ENCODE peak calls at places on chromosomes 11 and 22, in seven cellular contexts. F is adrenal gland, I is endothelial cell of umbilical vein, O is HCT116, Q is psoas muscle, E is PC-3, J is ascending aorta. V is an unnamed sample.

GRCh38 chr22:43173566-43173965 is 13.4 kb downstream of the TTLL12 start:
- DNase-seq in F (no peak), J (no peak), O (no peak), I (no peak), Q (no peak), E (no peak), V (no peak)

GRCh38 chr11:111932605-111932938 is 4.6 kb upstream of the DIXDC1 start:
- DNase-seq in F (no peak), J (no peak), Q (no peak), I (no peak), O (no peak), E (no peak), V (no peak)

GRCh38 chr11:21567628-21568290 is 625.1 kb upstream of the ANO5 start:
- DNase-seq in I (no peak), J (no peak), E (no peak), F (no peak), O (no peak), Q (no peak), V (no peak)

GRCh38 chr22:39012525-39013516 is 1.2 kb upstream of the APOBEC3C start:
- DNase-seq in E (no peak), O (no peak), I (no peak), F (no peak), Q (no peak), J (no peak), V (no peak)

GRCh38 chr11:96228911-96229310 is 114.1 kb downstream of the MAML2 start:
- DNase-seq in E (no peak), I (no peak), F (no peak), Q (no peak), O (no peak), J (no peak), V (no peak)

GRCh38 chr22:37459211-37459610 is 27.0 kb downstream of the MFNG start:
- DNase-seq in E (no peak), O (no peak), I (no peak), Q (no peak), J (no peak), F (no peak), V (no peak)

GRCh38 chr11:125332821-125333220 is 163.2 kb downstream of the FEZ1 start:
- DNase-seq in F (no peak), E (no peak), Q (no peak), J (no peak), O (no peak), I (no peak), V (no peak)

GRCh38 chr11:57641426-57641825 is 8.3 kb downstream of the YPEL4 start:
- DNase-seq in F (no peak), E (peak; percentile 76), O (no peak), J (no peak), Q (no peak), I (peak; percentile 46), V (no peak)

GRCh38 chr11:46446343-46446751 is 54.8 kb upstream of the CHRM4 start:
- DNase-seq in E (no peak), J (no peak), Q (no peak), O (no peak), F (no peak), I (peak; percentile 37), V (no peak)

GRCh38 chr11:120064341-120064740 is 73.6 kb downstream of the TRIM29 start:
- DNase-seq in Q (no peak), O (no peak), E (no peak), I (no peak), J (no peak), F (no peak), V (no peak)

GRCh38 chr11:129141748-129142475 is 50.2 kb downstream of the ARHGAP32 start:
- DNase-seq in E (peak; percentile 56), I (peak; percentile 10), O (no peak), J (no peak), F (no peak), Q (no peak), V (no peak)

GRCh38 chr22:46084943-46085830 is 65.1 kb upstream of the PPARA start:
- DNase-seq in E (peak; percentile 76), I (peak; percentile 75), F (no peak), Q (peak; percentile 92), J (no peak), O (no peak), V (no peak)

GRCh38 chr11:44301856-44302231 is 8.1 kb downstream of the ALX4 start:
- DNase-seq in J (no peak), O (peak; percentile 7), I (no peak), F (peak; percentile 33), Q (no peak), E (peak; percentile 44), V (no peak)

GRCh38 chr22:36737776-36738175 is 34.2 kb upstream of the CACNG2 start:
- DNase-seq in O (no peak), E (no peak), I (no peak), F (peak; percentile 13), J (no peak), Q (peak; percentile 36), V (no peak)

GRCh38 chr11:126968915-126969314 is 31.7 kb downstream of the KIRREL3 start:
- DNase-seq in F (no peak), J (no peak), Q (no peak), E (no peak), O (no peak), I (no peak), V (no peak)

GRCh38 chr11:97557399-97557798 is 1167.6 kb downstream of the JRKL start:
- DNase-seq in E (peak; percentile 13), F (no peak), J (no peak), I (peak; percentile 13), O (no peak), Q (no peak), V (no peak)

GRCh38 chr11:72519220-72519881 is 85.0 kb upstream of the CLPB start:
- DNase-seq in Q (no peak), J (no peak), F (no peak), O (no peak), E (no peak), I (no peak), V (no peak)

DNA sequence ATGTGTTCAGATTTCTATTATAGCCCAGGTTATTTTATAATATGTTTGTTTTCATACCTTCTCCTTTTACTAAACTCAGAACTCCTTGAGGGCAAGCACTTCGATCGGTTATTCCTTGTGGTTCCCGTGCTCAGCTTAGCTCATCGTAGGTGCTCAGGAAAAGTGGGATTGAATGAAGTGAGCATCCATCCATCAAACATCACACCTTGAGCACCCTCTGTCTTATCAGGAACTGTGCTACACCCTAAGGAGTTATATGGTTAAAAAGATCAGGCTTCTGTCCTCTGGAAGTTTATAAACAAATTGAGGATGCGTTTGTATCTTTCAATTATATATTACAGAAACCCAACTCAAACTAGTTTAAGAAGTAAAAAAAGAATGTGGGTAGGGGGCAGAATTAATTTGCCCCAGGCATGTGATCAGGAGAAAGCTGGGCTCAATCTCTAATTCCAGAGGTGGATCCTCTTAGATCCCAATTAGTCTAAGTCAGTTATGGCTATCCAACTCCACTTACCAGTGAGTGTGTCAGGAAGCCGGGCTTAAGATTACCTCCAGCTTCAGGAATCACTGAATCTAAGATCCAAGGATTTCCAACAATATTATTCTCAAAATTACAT is 59.9 kb upstream of the RRAS2 start:
- DNase-seq in F (no peak), Q (no peak), J (no peak), I (peak; percentile 36), E (peak; percentile 75), O (peak; percentile 48), V (no peak)
- H3K4me1 ChIP-seq in F (peaks cover 16% of the 10 kb centered on the region), Q (peaks cover 28% of the 10 kb centered on the region), J (peaks cover 6% of the 10 kb centered on the region), I (peaks cover 31% of the 10 kb centered on the region), E (peaks cover 32% of the 10 kb centered on the region), O (peaks cover 14% of the 10 kb centered on the region), V (peaks cover 32% of the 10 kb centered on the region)

GRCh38 chr11:65422633-65423515 is at the start of gene NEAT1:
- DNase-seq in O (peak; percentile 79), F (peak; percentile 98), J (peak; percentile 79), I (peak; percentile 93), Q (peak; percentile 95), E (peak; percentile 93), V (peak; percentile 74)

GRCh38 chr11:65419773-65420481 is 2.7 kb upstream of the NEAT1 start:
- DNase-seq in F (peak; percentile 83), O (peak; percentile 77), J (peak; percentile 88), E (peak; percentile 91), Q (peak; percentile 92), I (peak; percentile 92), V (peak; percentile 65)

GRCh38 chr11:65420506-65421203 is 1.9 kb upstream of the NEAT1 start:
- DNase-seq in F (no peak), J (no peak), O (no peak), Q (no peak), E (no peak), I (no peak), V (no peak)

GRCh38 chr11:65422104-65422632 is 430 bp upstream of the NEAT1 start:
- DNase-seq in F (peak; percentile 98), J (peak; percentile 79), Q (peak; percentile 99), E (peak; percentile 96), I (peak; percentile 95), O (peak; percentile 88), V (peak; percentile 78)

DNA sequence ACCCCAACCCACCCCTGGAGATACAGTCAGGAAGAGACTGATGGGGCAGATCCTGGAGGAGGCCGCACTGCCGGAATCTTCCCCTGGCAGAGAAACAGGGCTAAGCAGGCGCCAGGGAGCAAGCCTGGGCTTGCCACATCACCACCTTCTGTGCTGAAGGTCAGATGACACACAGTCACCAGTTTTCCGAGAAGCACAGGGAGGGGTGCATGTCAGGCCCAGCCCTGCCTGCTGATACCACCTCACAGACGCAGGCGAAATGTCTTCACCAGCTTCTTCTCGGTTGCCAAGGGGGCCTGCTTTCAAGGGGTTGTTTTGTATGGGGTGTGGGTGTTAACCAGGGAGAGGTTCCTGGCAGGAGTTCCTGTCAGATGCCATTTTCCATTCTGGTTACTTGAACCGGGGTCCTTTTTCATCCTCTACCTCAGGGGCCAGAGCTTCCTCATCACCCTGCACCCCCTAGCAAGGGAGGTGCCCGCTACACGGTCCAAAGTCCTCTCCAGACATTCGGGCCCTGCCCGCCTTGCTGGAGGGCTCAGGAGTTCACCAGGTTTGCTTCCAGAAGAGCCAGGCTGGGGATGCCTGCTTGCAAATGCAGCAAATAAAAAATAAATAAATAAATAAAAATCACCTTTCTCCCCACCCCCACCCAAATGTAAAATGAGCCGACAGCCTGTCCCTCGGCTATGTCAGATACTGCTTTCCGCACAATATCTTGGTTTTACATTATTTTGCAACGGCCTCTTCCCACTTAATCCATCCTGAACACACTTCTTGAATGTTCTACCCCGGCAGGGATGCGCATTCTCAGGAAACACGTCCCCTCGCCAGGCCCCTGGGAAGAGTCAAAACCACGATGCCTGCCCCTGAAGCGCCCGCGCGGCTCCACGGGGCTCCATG is 1.1 kb upstream of the NEAT1 start:
- DNase-seq in Q (peak; percentile 95), E (peak; percentile 97), O (peak; percentile 87), J (peak; percentile 93), F (peak; percentile 94), I (peak; percentile 93), V (peak; percentile 86)
- H3K4me1 ChIP-seq in Q (peaks cover 33% of the 10 kb centered on the region), E (peaks cover 65% of the 10 kb centered on the region), O (peaks cover 76% of the 10 kb centered on the region), J (peaks cover 31% of the 10 kb centered on the region), F (peaks cover 53% of the 10 kb centered on the region), I (peaks cover 54% of the 10 kb centered on the region), V (peaks cover 36% of the 10 kb centered on the region)

GRCh38 chr11:10807629-10808552 is 835 bp downstream of the EIF4G2 start:
- DNase-seq in I (peak; percentile 63), Q (peak; percentile 74), O (no peak), F (peak; percentile 61), J (no peak), E (peak; percentile 25), V (peak; percentile 16)
- H3K4me1 ChIP-seq in I (peaks cover 47% of the 10 kb centered on the region), Q (peaks cover 43% of the 10 kb centered on the region), O (peaks cover 10% of the 10 kb centered on the region), F (peaks cover 38% of the 10 kb centered on the region), J (no peaks in the 10 kb centered on the region), E (peaks cover 45% of the 10 kb centered on the region), V (peaks cover 12% of the 10 kb centered on the region)

GRCh38 chr11:118012083-118012669 is 26.0 kb downstream of the IL10RA start:
- DNase-seq in J (peak; percentile 46), Q (no peak), F (no peak), E (peak; percentile 58), I (peak; percentile 24), O (no peak), V (no peak)
- H3K4me1 ChIP-seq in J (no peaks in the 10 kb centered on the region), Q (no peaks in the 10 kb centered on the region), F (peaks cover 6% of the 10 kb centered on the region), E (no peaks in the 10 kb centered on the region), I (no peaks in the 10 kb centered on the region), O (peaks cover 4% of the 10 kb centered on the region), V (peaks cover 15% of the 10 kb centered on the region)

V was measured in esophagus squamous epithelium.